ENCODE peak calls at places on chromosomes 11 and 22, in six cellular contexts. W is OCI-LY7; R is fibroblast of villous mesenchyme; V is PC-3; I is stimulated activated CD8-positive, alpha-beta memory T cell treated with anti-CD3 and anti-CD28 coated beads, Interleukin-15, amount 100 ng/mL, for 1 hour; Y is adrenal gland. N is an unnamed sample.

GRCh38 chr22:19869497-19870152 is 15.0 kb upstream of the GNB1L start:
- DNase-seq in W (no peak), V (no peak), Y (peak), I (no peak), R (no peak), N (no peak)

GRCh38 chr11:114082767-114083181 is 23.3 kb downstream of the ZBTB16 start:
- DNase-seq in W (no peak), Y (no peak), I (no peak), V (no peak), R (peak), N (no peak)

GRCh38 chr22:37965940-37966664 is 12.6 kb downstream of the POLR2F start:
- DNase-seq in R (no peak), V (no peak), W (no peak), Y (no peak), I (no peak), N (peak)

GRCh38 chr11:110019659-110020058 is 73.5 kb upstream of the ZC3H12C start:
- DNase-seq in W (no peak), Y (no peak), I (no peak), V (no peak), R (no peak), N (no peak)

GRCh38 chr22:27273386-27273785 is 528.2 kb downstream of the MN1 start:
- DNase-seq in W (no peak), V (no peak), I (no peak), R (no peak), Y (no peak), N (no peak)

GRCh38 chr11:2093575-2094353 is 45.4 kb downstream of the IGF2 start:
- DNase-seq in I (no peak), W (no peak), V (no peak), Y (no peak), R (no peak), N (no peak)

GRCh38 chr11:34719303-34719848 is 98.5 kb downstream of the EHF start:
- DNase-seq in R (peak), I (no peak), W (no peak), V (peak), Y (no peak), N (peak)

GRCh38 chr22:50417544-50417943 is 57.3 kb downstream of the SBF1 start:
- DNase-seq in Y (no peak), W (no peak), R (no peak), V (no peak), I (no peak), N (no peak)

GRCh38 chr22:17767236-17768065 is 6.8 kb downstream of the BID start:
- DNase-seq in W (no peak), I (no peak), V (no peak), Y (no peak), R (no peak), N (no peak)

GRCh38 chr11:37858398-37858797 is 1260.4 kb upstream of the RAG2 start:
- DNase-seq in V (peak), I (no peak), R (no peak), W (no peak), Y (no peak), N (no peak)

GRCh38 chr22:30488121-30488520 is 16.3 kb upstream of the SEC14L3 start:
- DNase-seq in R (no peak), Y (no peak), I (no peak), W (no peak), V (no peak), N (no peak)

GRCh38 chr22:20015971-20016733 is 471 bp downstream of the ARVCF start:
- DNase-seq in V (peak), Y (no peak), I (no peak), W (peak), R (no peak), N (peak)

GRCh38 chr22:33397381-33397907 is 339.3 kb upstream of the SYN3 start:
- DNase-seq in I (no peak), R (no peak), V (no peak), W (no peak), Y (no peak), N (no peak)

GRCh38 chr11:113189909-113190667 is 124.3 kb upstream of the TTC12 start:
- DNase-seq in Y (peak), R (peak), I (no peak), W (no peak), V (peak), N (no peak)

GRCh38 chr11:117002639-117003305 is 95.5 kb downstream of the SIK3 start:
- DNase-seq in R (no peak), W (no peak), I (no peak), V (no peak), Y (no peak), N (peak)

GRCh38 chr11:124672531-124673215 is 866 bp downstream of the SIAE start:
- DNase-seq in Y (no peak), V (no peak), W (peak), R (no peak), I (no peak), N (peak)

GRCh38 chr11:75051043-75051442 is 45.6 kb downstream of the OR2AT4 start:
- DNase-seq in W (peak), R (no peak), V (no peak), I (no peak), Y (no peak), N (peak)